ENCODE peak calls at places on chromosomes 16 and 17, in eight cellular contexts. E, X, O, L, H, M, W and Y are unnamed samples.

GRCh38 chr17:82949361-82949760 is 109.5 kb upstream of the ZNF750 start:
- DNase-seq in E (no peak), X (peak), O (no peak), L (no peak), H (peak), M (no peak), W (no peak), Y (no peak)

GRCh38 chr16:86015606-86016005 is 116.6 kb downstream of the IRF8 start:
- DNase-seq in E (no peak), X (no peak), O (no peak), L (no peak), H (no peak), M (no peak), W (no peak), Y (no peak)

GRCh38 chr16:85206472-85207356 is 94.4 kb upstream of the CIBAR2 start:
- DNase-seq in E (peak), X (no peak), O (no peak), L (peak), H (peak), M (no peak), W (no peak), Y (no peak)

GRCh38 chr16:11310997-11311561 is 29.9 kb upstream of the PRM1 start:
- DNase-seq in E (peak), X (peak), O (no peak), L (no peak), H (no peak), M (no peak), W (no peak), Y (no peak)

GRCh38 chr17:43667506-43668438 is 6.0 kb upstream of the MEOX1 start:
- DNase-seq in E (peak), X (no peak), O (no peak), L (no peak), H (no peak), M (no peak), W (no peak), Y (peak)

GRCh38 chr16:50103764-50104163 is 38.0 kb downstream of the HEATR3 start:
- DNase-seq in E (peak), X (no peak), O (no peak), L (no peak), H (no peak), M (no peak), W (no peak), Y (no peak)

GRCh38 chr16:58127033-58127556 is 2.1 kb downstream of the CFAP20 start:
- DNase-seq in E (peak), X (peak), O (no peak), L (no peak), H (peak), M (no peak), W (no peak), Y (peak)

GRCh38 chr16:57729182-57729484 is 6.4 kb upstream of the KATNB1 start:
- DNase-seq in E (no peak), X (no peak), O (no peak), L (no peak), H (no peak), M (no peak), W (no peak), Y (no peak)

GRCh38 chr17:16987001-16987829 is 15.3 kb upstream of the TNFRSF13B start:
- DNase-seq in E (no peak), X (no peak), O (no peak), L (no peak), H (no peak), M (no peak), W (no peak), Y (no peak)

GRCh38 chr16:30186444-30186781 is 3.0 kb downstream of the CORO1A start:
- DNase-seq in E (no peak), X (no peak), O (no peak), L (no peak), H (no peak), M (no peak), W (no peak), Y (no peak)